ENCODE peak calls at places on chromosomes 1 and 21, in seven cellular contexts. O is activated CD8-positive, alpha-beta memory T cell treated with anti-CD3 and anti-CD28 coated beads for 24 hours; R is fibroblast of mammary gland; V is glutamatergic neuron; T is nephron progenitor cell; B is putamen; C is choroid plexus epithelial cell. F is an unnamed sample.

GRCh38 chr1:154599658-154600057 is 8.3 kb downstream of the ADAR start:
- DNase-seq in O (no peak), R (peak), V (no peak), T (no peak), B (no peak), C (no peak), F (peak)

GRCh38 chr1:54407957-54408700 is 1.9 kb upstream of the SSBP3 start:
- DNase-seq in O (no peak), R (peak), V (no peak), T (no peak), B (no peak), C (peak), F (no peak)

GRCh38 chr1:22275626-22276395 is 132.9 kb upstream of the WNT4 start:
- DNase-seq in O (peak), R (peak), V (peak), T (peak), B (no peak), C (peak), F (no peak)

GRCh38 chr1:85976806-85977205 is 179.8 kb downstream of the COL24A1 start:
- DNase-seq in O (no peak), R (no peak), V (no peak), T (no peak), B (no peak), C (no peak), F (no peak)

GRCh38 chr1:205918955-205919746 is 24.1 kb downstream of the SLC26A9 start:
- DNase-seq in O (peak), R (peak), V (peak), T (peak), B (peak), C (peak), F (peak)

GRCh38 chr1:181101581-181102226 is 13.2 kb downstream of the IER5 start:
- DNase-seq in O (no peak), R (peak), V (no peak), T (peak), B (no peak), C (peak), F (no peak)

GRCh38 chr1:31620631-31621497 is 3.4 kb downstream of the HCRTR1 start:
- DNase-seq in O (peak), R (no peak), V (no peak), T (no peak), B (no peak), C (no peak), F (no peak)

GRCh38 chr1:156524481-156524869 is 23.9 kb upstream of the MEF2D start:
- DNase-seq in O (no peak), R (no peak), V (no peak), T (no peak), B (no peak), C (no peak), F (no peak)

GRCh38 chr1:38028105-38028591 is 15.6 kb downstream of the UTP11 start:
- DNase-seq in O (peak), R (peak), V (no peak), T (no peak), B (no peak), C (no peak), F (no peak)

GRCh38 chr1:235608278-235608677 is 41.3 kb downstream of the GNG4 start:
- DNase-seq in O (no peak), R (no peak), V (no peak), T (no peak), B (no peak), C (no peak), F (no peak)

GRCh38 chr1:30807318-30808066 is 49.9 kb upstream of the LAPTM5 start:
- DNase-seq in O (no peak), R (peak), V (no peak), T (no peak), B (no peak), C (peak), F (no peak)

GRCh38 chr21:18424250-18424649 is 20.7 kb upstream of the TMPRSS15 start:
- DNase-seq in O (no peak), R (no peak), V (no peak), T (no peak), B (no peak), C (no peak), F (no peak)

GRCh38 chr1:20721117-20722061 is 3.6 kb upstream of the KIF17 start:
- DNase-seq in O (no peak), R (no peak), V (no peak), T (no peak), B (no peak), C (no peak), F (no peak)

GRCh38 chr1:185720633-185721272 is 13.4 kb upstream of the HMCN1 start:
- DNase-seq in O (no peak), R (peak), V (no peak), T (no peak), B (peak), C (peak), F (no peak)

GRCh38 chr1:81703736-81704463 is 96.8 kb upstream of the ADGRL2 start:
- DNase-seq in O (no peak), R (peak), V (peak), T (no peak), B (no peak), C (peak), F (no peak)

GRCh38 chr1:226110249-226111108 is 48.0 kb downstream of the H3-3A start:
- DNase-seq in O (peak), R (peak), V (peak), T (peak), B (peak), C (peak), F (peak)

GRCh38 chr21:25171438-25171837 is 435.8 kb downstream of the MRPL39 start:
- DNase-seq in O (no peak), R (peak), V (no peak), T (no peak), B (no peak), C (peak), F (no peak)

GRCh38 chr1:35657851-35658250 is 16.5 kb upstream of the PSMB2 start:
- DNase-seq in O (no peak), R (no peak), V (no peak), T (no peak), B (no peak), C (no peak), F (no peak)

GRCh38 chr1:153945795-153946621 is 510 bp downstream of the DENND4B start:
- DNase-seq in O (peak), R (peak), V (peak), T (peak), B (no peak), C (peak), F (no peak)

GRCh38 chr1:218763538-218763937 is 410.1 kb upstream of the LYPLAL1 start:
- DNase-seq in O (no peak), R (no peak), V (no peak), T (no peak), B (no peak), C (no peak), F (no peak)

GRCh38 chr21:18298228-18298627 is 53.6 kb downstream of the CHODL start:
- DNase-seq in O (no peak), R (no peak), V (no peak), T (no peak), B (no peak), C (peak), F (no peak)

GRCh38 chr1:149978547-149979023 is 31.9 kb downstream of the OTUD7B start:
- DNase-seq in O (no peak), R (no peak), V (no peak), T (no peak), B (no peak), C (peak), F (no peak)

GRCh38 chr1:119440908-119441307 is 26.0 kb downstream of the HSD3B2 start:
- DNase-seq in O (no peak), R (no peak), V (no peak), T (no peak), B (no peak), C (no peak), F (no peak)

GRCh38 chr1:160834945-160835565 is 27.6 kb downstream of the CD244 start:
- DNase-seq in O (peak), R (peak), V (peak), T (peak), B (no peak), C (peak), F (no peak)

GRCh38 chr1:22780696-22781095 is 70.1 kb downstream of the EPHB2 start:
- DNase-seq in O (no peak), R (peak), V (peak), T (peak), B (no peak), C (peak), F (no peak)

GRCh38 chr1:216600730-216601426 is 122.4 kb downstream of the ESRRG start:
- DNase-seq in O (no peak), R (peak), V (peak), T (peak), B (peak), C (peak), F (peak)

GRCh38 chr1:36920371-36920770 is 113.9 kb downstream of the GRIK3 start:
- DNase-seq in O (peak), R (no peak), V (no peak), T (no peak), B (no peak), C (no peak), F (no peak)